ENCODE peak calls at places on chromosomes 3 and 15, in seven cellular contexts. J is lung; D is neural progenitor cell; L is cardiac muscle cell; H is left ventricle myocardium inferior; G is CD8-positive, alpha-beta memory T cell; N is CD8-positive, alpha-beta T cell. E is an unnamed sample.

GRCh38 chr3:52188586-52189404 is 9.2 kb upstream of the ALAS1 start:
- DNase-seq in H (no peak), J (no peak), G (no peak), N (no peak), L (no peak), D (no peak), E (no peak)

GRCh38 chr3:182618085-182618732 is 175.1 kb upstream of the ATP11B start:
- DNase-seq in N (no peak), L (peak; percentile 8), D (peak; percentile 79), J (no peak), G (no peak), H (no peak), E (no peak)

GRCh38 chr3:122353901-122354401 is 28.9 kb downstream of the CSTA start:
- DNase-seq in D (no peak), J (no peak), G (no peak), H (no peak), L (no peak), N (no peak), E (no peak)

GRCh38 chr3:143222981-143223380 is 103.4 kb downstream of the CHST2 start:
- DNase-seq in J (no peak), L (no peak), D (no peak), G (no peak), N (no peak), H (no peak), E (no peak)

GRCh38 chr3:134325106-134325705 is 49.0 kb downstream of the AMOTL2 start:
- DNase-seq in D (no peak), N (no peak), G (no peak), H (no peak), L (no peak), J (no peak), E (no peak)

GRCh38 chr15:73926191-73927002 is at the start of gene LOXL1:
- DNase-seq in D (peak; percentile 91), J (peak; percentile 60), H (peak; percentile 79), G (no peak), N (no peak), L (peak; percentile 93), E (peak; percentile 82)

GRCh38 chr15:65365229-65365628 is 12.6 kb downstream of the IGDCC3 start:
- DNase-seq in G (no peak), D (peak; percentile 44), H (no peak), N (no peak), L (no peak), J (no peak), E (no peak)

GRCh38 chr3:42148982-42149432 is 57.9 kb downstream of the TRAK1 start:
- DNase-seq in G (no peak), H (peak; percentile 73), D (peak; percentile 94), J (no peak), N (no peak), L (peak; percentile 90), E (peak; percentile 72)

GRCh38 chr3:66378256-66378655 is 122.6 kb downstream of the LRIG1 start:
- DNase-seq in H (no peak), N (peak; percentile 46), J (no peak), D (peak; percentile 76), L (no peak), G (peak; percentile 27), E (no peak)

GRCh38 chr15:60370804-60371700 is 26.7 kb downstream of the ANXA2 start:
- DNase-seq in H (peak; percentile 48), G (no peak), J (peak; percentile 62), N (no peak), L (peak; percentile 99), D (no peak), E (peak; percentile 79)

GRCh38 chr15:88649286-88649733 is 10.5 kb downstream of the ISG20 start:
- DNase-seq in N (peak; percentile 71), G (peak; percentile 36), L (peak; percentile 93), J (no peak), H (peak; percentile 53), D (no peak), E (no peak)

GRCh38 chr3:47347217-47347801 is 33.5 kb upstream of the PTPN23 start:
- DNase-seq in H (no peak), L (peak; percentile 82), G (no peak), D (no peak), J (no peak), N (no peak), E (no peak)

GRCh38 chr3:112097378-112097777 is 11.2 kb downstream of the C3orf52 start:
- DNase-seq in N (no peak), J (peak; percentile 66), L (peak; percentile 99), D (no peak), H (no peak), G (no peak), E (no peak)

GRCh38 chr3:1766384-1766783 is 332.3 kb upstream of the CNTN4 start:
- DNase-seq in D (no peak), H (no peak), N (no peak), L (no peak), G (no peak), J (no peak), E (no peak)

GRCh38 chr3:152428577-152428976 is 159.8 kb downstream of the MBNL1 start:
- DNase-seq in J (no peak), H (no peak), N (no peak), G (no peak), L (no peak), D (no peak), E (no peak)

GRCh38 chr3:17372362-17372761 is 370.1 kb downstream of the TBC1D5 start:
- DNase-seq in N (no peak), G (no peak), H (no peak), D (no peak), J (no peak), L (no peak), E (no peak)

GRCh38 chr3:158801200-158801599 is 654 bp upstream of the MFSD1 start:
- DNase-seq in G (no peak), H (no peak), L (peak; percentile 34), D (peak; percentile 43), N (no peak), J (no peak), E (peak; percentile 17)

GRCh38 chr15:33565099-33565498 is 254.3 kb downstream of the RYR3 start:
- DNase-seq in N (no peak), J (peak; percentile 39), H (no peak), G (no peak), D (no peak), L (peak; percentile 75), E (no peak)

GRCh38 chr3:113575191-113575590 is 42.8 kb downstream of the SIDT1 start:
- DNase-seq in J (no peak), G (no peak), D (peak; percentile 71), N (no peak), H (no peak), L (no peak), E (no peak)

GRCh38 chr3:78610462-78611125 is 1157.2 kb downstream of the ROBO1 start:
- DNase-seq in L (no peak), G (no peak), N (no peak), D (no peak), J (no peak), H (no peak), E (no peak)

GRCh38 chr15:74184582-74185091 is 11.1 kb downstream of the ISLR start:
- DNase-seq in D (no peak), H (peak; percentile 10), L (no peak), G (no peak), J (no peak), N (no peak), E (no peak)

DNA sequence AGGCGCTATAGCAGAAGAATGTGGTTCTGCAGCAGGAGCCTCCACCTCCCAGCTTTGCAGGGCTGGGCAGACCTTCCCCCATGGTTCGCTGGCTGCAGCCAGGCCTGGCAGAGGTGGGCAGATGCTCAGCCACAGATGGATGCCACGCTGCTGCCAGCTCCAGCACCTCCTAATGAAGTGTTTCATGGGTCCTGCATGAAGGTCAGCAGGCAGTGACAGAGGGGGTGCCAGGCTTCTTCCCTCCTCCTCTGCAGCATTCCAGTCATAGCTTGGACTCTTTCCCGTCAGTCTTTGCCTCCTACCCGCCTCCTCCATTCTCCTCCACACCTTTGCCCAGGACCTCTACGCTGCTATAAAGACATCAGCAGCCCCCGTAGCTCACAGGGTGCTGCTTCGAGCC is 85.9 kb downstream of the SLCO3A1 start:
- DNase-seq in N (no peak), H (peak; percentile 69), L (no peak), D (no peak), J (no peak), G (no peak), E (no peak)
- H3K4me1 ChIP-seq in N (no peaks in the 10 kb centered on the region), H (peaks cover 85% of the 10 kb centered on the region), L (peaks cover 43% of the 10 kb centered on the region), D (peaks cover 22% of the 10 kb centered on the region), J (peaks cover 37% of the 10 kb centered on the region), G (peaks cover 18% of the 10 kb centered on the region), E (peaks cover 23% of the 10 kb centered on the region)

DNA sequence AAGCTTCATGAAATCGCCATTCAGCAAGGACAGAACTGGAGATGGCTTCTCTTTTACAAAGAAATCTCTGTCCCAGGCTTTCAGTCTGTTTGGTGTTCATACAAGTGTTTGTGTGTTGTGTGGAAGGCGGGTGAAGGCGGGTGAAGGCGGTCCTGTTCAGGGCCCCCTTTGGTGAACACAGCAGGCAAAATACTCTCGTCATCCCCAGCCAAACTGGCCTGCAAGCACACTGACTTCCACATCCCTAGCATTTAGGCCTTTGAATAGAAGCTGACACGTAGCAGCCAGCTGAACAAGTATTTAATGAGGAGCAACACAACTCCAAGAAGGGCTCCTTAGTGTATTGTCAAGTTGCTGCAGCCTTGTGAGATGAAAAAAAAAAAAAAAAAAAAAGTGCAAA is 74.4 kb downstream of the TGFBR2 start:
- DNase-seq in L (peak; percentile 38), J (no peak), G (no peak), N (no peak), H (peak; percentile 40), D (peak; percentile 62), E (peak; percentile 26)
- H3K4me1 ChIP-seq in L (no peaks in the 10 kb centered on the region), J (peaks cover 21% of the 10 kb centered on the region), G (peaks cover 81% of the 10 kb centered on the region), N (peaks cover 86% of the 10 kb centered on the region), H (peaks cover 100% of the 10 kb centered on the region), D (peaks cover 30% of the 10 kb centered on the region), E (peaks cover 25% of the 10 kb centered on the region)

GRCh38 chr3:71438904-71439303 is 144.6 kb downstream of the FOXP1 start:
- DNase-seq in G (no peak), J (no peak), L (no peak), H (no peak), D (no peak), N (no peak), E (no peak)
- H3K4me1 ChIP-seq in G (peaks cover 91% of the 10 kb centered on the region), J (peaks cover 15% of the 10 kb centered on the region), L (peaks cover 5% of the 10 kb centered on the region), H (peaks cover 55% of the 10 kb centered on the region), D (peaks cover 16% of the 10 kb centered on the region), N (peaks cover 91% of the 10 kb centered on the region), E (peaks cover 5% of the 10 kb centered on the region)

GRCh38 chr15:98786706-98787105 is 138.4 kb downstream of the IGF1R start:
- DNase-seq in H (no peak), J (no peak), G (no peak), L (no peak), D (no peak), N (no peak), E (no peak)

GRCh38 chr15:98787936-98788757 is 139.8 kb downstream of the IGF1R start:
- DNase-seq in J (no peak), H (no peak), N (no peak), D (peak; percentile 55), L (no peak), G (no peak), E (no peak)

GRCh38 chr15:98787190-98787589 is 138.9 kb downstream of the IGF1R start:
- DNase-seq in H (no peak), N (no peak), D (no peak), L (no peak), G (no peak), J (no peak), E (no peak)

GRCh38 chr15:98785796-98786581 is 137.7 kb downstream of the IGF1R start:
- DNase-seq in D (peak; percentile 96), J (no peak), L (no peak), H (no peak), G (no peak), N (no peak), E (no peak)

DNA sequence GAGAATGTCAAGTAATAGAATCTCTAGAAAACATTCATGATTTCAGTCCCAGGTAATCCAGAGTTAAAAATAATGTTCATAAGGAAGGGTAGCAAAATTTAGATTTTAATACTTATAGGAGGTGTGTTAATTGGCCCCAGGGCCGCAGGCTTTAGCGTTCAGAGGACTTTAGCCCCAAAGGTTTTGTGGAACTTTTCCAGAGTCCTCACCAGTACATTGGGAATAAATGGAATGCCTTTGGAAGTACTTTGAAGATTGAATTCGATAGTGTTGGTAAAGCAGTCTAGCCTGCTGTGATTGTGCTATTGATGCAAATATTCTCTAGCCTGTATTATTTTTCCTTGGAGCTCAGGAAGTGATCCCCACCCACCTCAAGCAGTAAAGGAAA is 137.1 kb downstream of the IGF1R start:
- DNase-seq in L (no peak), D (no peak), J (no peak), N (no peak), H (no peak), G (no peak), E (no peak)
- H3K4me1 ChIP-seq in L (peaks cover 32% of the 10 kb centered on the region), D (peaks cover 64% of the 10 kb centered on the region), J (peaks cover 12% of the 10 kb centered on the region), N (peaks cover 16% of the 10 kb centered on the region), H (peaks cover 60% of the 10 kb centered on the region), G (peaks cover 22% of the 10 kb centered on the region), E (peaks cover 8% of the 10 kb centered on the region)

E was measured in ovary.